ENCODE peak calls at places on chromosomes 11 and 22, in eight cellular contexts. One of them, this sample, is unnamed.

GRCh38 chr11:6570691-6571427 is 32.6 kb downstream of the RRP8 start:
- DNase-seq in suprapubic skin: no peak
- DNase-seq in heart right ventricle: no peak
- DNase-seq in thoracic aorta: no peak
- DNase-seq in endothelial cell: no peak
- DNase-seq in ovary: no peak
- DNase-seq in fibroblast of the aortic adventitia: no peak
- DNase-seq in uterus: no peak
- DNase-seq in this sample: no peak

GRCh38 chr22:22877523-22878210 is 9.9 kb upstream of the IGLL5 start:
- DNase-seq in suprapubic skin: no peak
- DNase-seq in heart right ventricle: peak
- DNase-seq in thoracic aorta: no peak
- DNase-seq in endothelial cell: peak
- DNase-seq in ovary: no peak
- DNase-seq in fibroblast of the aortic adventitia: peak
- DNase-seq in uterus: no peak
- DNase-seq in this sample: peak

GRCh38 chr11:107549253-107549953 is 16.1 kb downstream of the ALKBH8 start:
- DNase-seq in suprapubic skin: no peak
- DNase-seq in heart right ventricle: peak
- DNase-seq in thoracic aorta: no peak
- DNase-seq in endothelial cell: no peak
- DNase-seq in ovary: no peak
- DNase-seq in fibroblast of the aortic adventitia: peak
- DNase-seq in uterus: no peak
- DNase-seq in this sample: no peak

GRCh38 chr22:30940655-30941362 is 27.8 kb downstream of the MORC2 start:
- DNase-seq in suprapubic skin: no peak
- DNase-seq in heart right ventricle: no peak
- DNase-seq in thoracic aorta: no peak
- DNase-seq in endothelial cell: no peak
- DNase-seq in ovary: no peak
- DNase-seq in fibroblast of the aortic adventitia: no peak
- DNase-seq in uterus: no peak
- DNase-seq in this sample: no peak

GRCh38 chr11:76587810-76588454 is 82.6 kb downstream of the LRRC32 start:
- DNase-seq in suprapubic skin: no peak
- DNase-seq in heart right ventricle: no peak
- DNase-seq in thoracic aorta: no peak
- DNase-seq in endothelial cell: no peak
- DNase-seq in ovary: no peak
- DNase-seq in fibroblast of the aortic adventitia: no peak
- DNase-seq in uterus: no peak
- DNase-seq in this sample: no peak

GRCh38 chr11:11400121-11400520 is 47.1 kb upstream of the CSNK2A3 start:
- DNase-seq in suprapubic skin: no peak
- DNase-seq in heart right ventricle: no peak
- DNase-seq in thoracic aorta: no peak
- DNase-seq in endothelial cell: no peak
- DNase-seq in ovary: no peak
- DNase-seq in fibroblast of the aortic adventitia: no peak
- DNase-seq in uterus: no peak
- DNase-seq in this sample: no peak

GRCh38 chr11:109304159-109304558 is 117.8 kb upstream of the C11orf87 start:
- DNase-seq in suprapubic skin: no peak
- DNase-seq in heart right ventricle: no peak
- DNase-seq in thoracic aorta: no peak
- DNase-seq in endothelial cell: no peak
- DNase-seq in ovary: no peak
- DNase-seq in fibroblast of the aortic adventitia: peak
- DNase-seq in uterus: no peak
- DNase-seq in this sample: no peak

GRCh38 chr11:11841121-11841604 is 609 bp upstream of the USP47 start:
- DNase-seq in suprapubic skin: peak
- DNase-seq in heart right ventricle: peak
- DNase-seq in thoracic aorta: no peak
- DNase-seq in endothelial cell: no peak
- DNase-seq in ovary: peak
- DNase-seq in fibroblast of the aortic adventitia: peak
- DNase-seq in uterus: peak
- DNase-seq in this sample: peak

GRCh38 chr22:19577422-19577966 is 53.3 kb upstream of the CLDN5 start:
- DNase-seq in suprapubic skin: no peak
- DNase-seq in heart right ventricle: no peak
- DNase-seq in thoracic aorta: no peak
- DNase-seq in endothelial cell: no peak
- DNase-seq in ovary: no peak
- DNase-seq in fibroblast of the aortic adventitia: no peak
- DNase-seq in uterus: no peak
- DNase-seq in this sample: no peak

GRCh38 chr11:64268687-64269379 is 15.6 kb downstream of the BAD start:
- DNase-seq in suprapubic skin: no peak
- DNase-seq in heart right ventricle: peak
- DNase-seq in thoracic aorta: no peak
- DNase-seq in endothelial cell: no peak
- DNase-seq in ovary: peak
- DNase-seq in fibroblast of the aortic adventitia: peak
- DNase-seq in uterus: peak
- DNase-seq in this sample: no peak

GRCh38 chr11:61104963-61105362 is 2.7 kb downstream of the CD5 start:
- DNase-seq in suprapubic skin: no peak
- DNase-seq in heart right ventricle: no peak
- DNase-seq in thoracic aorta: no peak
- DNase-seq in endothelial cell: no peak
- DNase-seq in ovary: no peak
- DNase-seq in fibroblast of the aortic adventitia: no peak
- DNase-seq in uterus: no peak
- DNase-seq in this sample: no peak
- TF ChIP-seq CTCF in suprapubic skin: no peak
- TF ChIP-seq CTCF in heart right ventricle: no peak
- TF ChIP-seq CTCF in thoracic aorta: no peak
- TF ChIP-seq CTCF in endothelial cell: no peak
- TF ChIP-seq CTCF in ovary: no peak
- TF ChIP-seq CTCF in fibroblast of the aortic adventitia: no peak
- TF ChIP-seq CTCF in uterus: no peak
- TF ChIP-seq CTCF in this sample: no peak

DNA sequence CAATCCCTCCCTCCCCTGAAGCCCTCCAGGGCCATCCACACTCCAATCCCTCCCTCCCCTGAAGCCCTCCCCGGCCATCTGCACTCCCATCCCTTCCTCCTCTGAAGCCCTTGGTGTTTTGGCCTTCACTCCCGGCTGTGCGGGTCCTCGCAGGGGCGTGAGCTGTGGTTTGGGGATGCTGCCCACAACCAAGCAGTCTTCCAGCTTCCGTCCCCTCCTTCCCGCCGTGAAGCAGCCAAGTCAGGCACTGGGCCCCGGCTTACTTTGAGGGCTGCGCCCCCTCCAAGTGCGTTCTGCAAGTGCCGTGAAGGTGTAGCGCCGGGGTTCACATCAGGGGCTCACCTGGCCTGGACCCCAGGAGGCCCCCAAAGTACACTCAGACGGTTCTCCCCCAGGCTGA is 335.9 kb downstream of the BRD1 start:
- DNase-seq in suprapubic skin: no peak
- DNase-seq in heart right ventricle: no peak
- DNase-seq in thoracic aorta: no peak
- DNase-seq in endothelial cell: no peak
- DNase-seq in ovary: no peak
- DNase-seq in fibroblast of the aortic adventitia: no peak
- DNase-seq in uterus: no peak
- DNase-seq in this sample: no peak
- TF ChIP-seq CTCF in suprapubic skin: no peak
- TF ChIP-seq CTCF in heart right ventricle: no peak
- TF ChIP-seq CTCF in thoracic aorta: no peak
- TF ChIP-seq CTCF in endothelial cell: no peak
- TF ChIP-seq CTCF in ovary: no peak
- TF ChIP-seq CTCF in fibroblast of the aortic adventitia: no peak
- TF ChIP-seq CTCF in uterus: no peak
- TF ChIP-seq CTCF in this sample: no peak

DNA sequence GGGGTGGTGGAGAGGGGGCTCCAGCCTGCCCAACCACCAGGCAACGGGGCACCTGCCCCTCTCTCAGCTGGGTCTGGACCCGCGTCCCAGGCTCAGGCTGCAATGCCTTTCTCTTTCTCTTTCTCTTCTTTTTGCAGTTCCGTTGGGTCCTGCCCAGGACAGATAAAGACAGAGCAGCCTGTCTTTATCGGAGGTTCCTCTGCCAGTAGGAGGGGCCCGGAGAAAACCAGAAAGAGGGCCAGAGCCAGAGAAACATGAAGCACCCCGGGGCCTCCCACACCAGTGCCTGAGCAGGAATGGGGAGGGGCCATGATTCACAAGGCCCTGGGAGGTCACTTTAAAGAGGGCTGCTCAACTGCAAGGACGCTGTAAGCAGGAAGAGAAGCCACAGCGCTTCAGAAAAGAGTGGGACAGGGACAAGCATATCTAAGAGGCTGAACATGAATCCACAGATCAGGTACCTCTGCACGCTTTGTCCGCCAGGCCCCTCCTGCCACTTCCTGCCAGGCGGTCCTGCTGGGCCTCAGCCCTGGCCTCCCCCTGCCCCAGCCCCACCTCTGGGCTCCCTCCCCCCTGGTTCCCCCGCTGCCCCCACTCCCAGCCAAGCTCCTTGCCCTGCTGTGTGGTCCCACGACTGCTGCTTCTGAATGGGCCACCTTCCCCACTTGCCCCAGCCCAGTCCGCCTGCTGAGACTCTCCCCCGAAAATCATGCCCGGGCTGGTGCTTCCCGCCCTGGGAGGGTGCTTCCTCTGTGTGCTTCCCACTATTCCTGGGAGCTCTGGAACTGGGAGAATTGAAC is at the start of gene APOBEC3C:
- DNase-seq in suprapubic skin: peak
- DNase-seq in heart right ventricle: peak
- DNase-seq in thoracic aorta: peak
- DNase-seq in endothelial cell: peak
- DNase-seq in ovary: peak
- DNase-seq in fibroblast of the aortic adventitia: peak
- DNase-seq in uterus: peak
- DNase-seq in this sample: no peak
- TF ChIP-seq CTCF in suprapubic skin: no peak
- TF ChIP-seq CTCF in heart right ventricle: no peak
- TF ChIP-seq CTCF in thoracic aorta: no peak
- TF ChIP-seq CTCF in endothelial cell: no peak
- TF ChIP-seq CTCF in ovary: no peak
- TF ChIP-seq CTCF in fibroblast of the aortic adventitia: peak
- TF ChIP-seq CTCF in uterus: no peak
- TF ChIP-seq CTCF in this sample: no peak

DNA sequence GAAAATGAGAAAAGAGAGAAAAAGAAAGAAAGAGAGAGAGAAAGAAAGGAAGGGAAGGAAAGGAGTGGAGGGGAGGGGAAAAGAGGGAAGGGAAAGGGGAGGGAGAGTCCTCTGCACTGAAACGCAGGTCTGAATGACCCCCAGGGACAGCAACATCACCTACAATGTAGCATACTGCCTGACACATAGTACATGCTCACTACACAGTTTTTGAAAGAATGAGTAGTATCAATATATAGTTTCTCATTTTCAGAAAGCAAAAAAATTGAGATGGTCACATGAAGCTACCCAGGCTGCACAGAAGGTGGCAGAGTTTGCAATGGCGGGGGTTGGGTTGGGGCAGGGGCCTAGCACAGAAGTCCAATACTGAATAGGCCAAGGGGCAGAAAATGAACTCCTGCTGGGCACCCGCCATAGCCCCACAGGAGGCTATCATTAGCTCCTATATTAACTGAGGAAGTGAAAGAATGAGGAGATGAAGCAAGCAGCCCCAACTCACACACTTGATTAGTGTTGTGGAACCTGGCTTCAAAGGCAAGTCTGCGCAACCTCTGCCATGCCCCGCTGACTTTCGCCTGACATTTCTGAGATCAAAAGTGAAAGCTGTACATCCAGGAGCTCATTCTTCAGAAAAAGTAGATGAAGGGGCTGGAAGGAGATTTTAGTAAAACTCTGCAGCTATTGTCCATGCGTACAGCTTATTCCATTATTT is 241.2 kb upstream of the SYN3 start:
- DNase-seq in suprapubic skin: no peak
- DNase-seq in heart right ventricle: no peak
- DNase-seq in thoracic aorta: no peak
- DNase-seq in endothelial cell: no peak
- DNase-seq in ovary: no peak
- DNase-seq in fibroblast of the aortic adventitia: no peak
- DNase-seq in uterus: no peak
- DNase-seq in this sample: no peak
- TF ChIP-seq CTCF in suprapubic skin: no peak
- TF ChIP-seq CTCF in heart right ventricle: no peak
- TF ChIP-seq CTCF in thoracic aorta: no peak
- TF ChIP-seq CTCF in endothelial cell: no peak
- TF ChIP-seq CTCF in ovary: no peak
- TF ChIP-seq CTCF in fibroblast of the aortic adventitia: no peak
- TF ChIP-seq CTCF in uterus: no peak
- TF ChIP-seq CTCF in this sample: no peak

DNA sequence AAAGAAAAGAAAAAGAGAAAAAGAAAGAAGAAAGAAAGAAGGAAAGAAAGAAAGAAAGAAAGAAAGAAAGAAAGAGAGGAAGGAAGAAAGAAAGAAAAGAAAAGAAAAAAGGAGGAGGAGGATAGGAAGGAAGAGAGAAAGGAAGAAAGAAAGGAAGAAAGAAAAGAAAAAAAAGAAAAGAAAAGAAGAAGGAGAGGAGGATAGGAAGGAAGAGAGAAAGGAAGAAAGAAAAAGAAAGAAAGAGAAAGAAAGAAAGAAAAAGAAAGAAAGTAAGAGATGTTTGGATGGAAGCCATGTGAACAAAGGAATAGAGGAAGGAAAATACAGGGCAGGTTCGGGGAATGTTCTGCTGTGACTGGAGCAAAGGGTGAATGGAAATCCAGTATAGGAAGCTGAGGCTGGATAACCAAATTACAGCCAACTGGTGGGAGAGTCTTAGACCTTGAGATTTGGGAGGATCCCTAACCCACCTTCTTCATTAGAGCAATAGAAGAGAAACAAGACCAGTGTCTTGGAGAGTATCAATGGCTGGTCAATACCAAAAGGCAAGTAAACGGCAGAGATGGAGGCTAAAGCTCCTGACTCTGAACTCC is 94.9 kb downstream of the RASSF10 start:
- DNase-seq in suprapubic skin: no peak
- DNase-seq in heart right ventricle: no peak
- DNase-seq in thoracic aorta: no peak
- DNase-seq in endothelial cell: no peak
- DNase-seq in ovary: no peak
- DNase-seq in fibroblast of the aortic adventitia: no peak
- DNase-seq in uterus: no peak
- DNase-seq in this sample: no peak
- TF ChIP-seq CTCF in suprapubic skin: no peak
- TF ChIP-seq CTCF in heart right ventricle: no peak
- TF ChIP-seq CTCF in thoracic aorta: no peak
- TF ChIP-seq CTCF in endothelial cell: no peak
- TF ChIP-seq CTCF in ovary: no peak
- TF ChIP-seq CTCF in fibroblast of the aortic adventitia: no peak
- TF ChIP-seq CTCF in uterus: no peak
- TF ChIP-seq CTCF in this sample: no peak

GRCh38 chr11:74121804-74122203 is 49.0 kb downstream of the C2CD3 start:
- DNase-seq in suprapubic skin: no peak
- DNase-seq in heart right ventricle: no peak
- DNase-seq in thoracic aorta: no peak
- DNase-seq in endothelial cell: no peak
- DNase-seq in ovary: no peak
- DNase-seq in fibroblast of the aortic adventitia: no peak
- DNase-seq in uterus: no peak
- DNase-seq in this sample: no peak

GRCh38 chr11:74123008-74123448 is 47.8 kb downstream of the C2CD3 start:
- DNase-seq in suprapubic skin: no peak
- DNase-seq in heart right ventricle: no peak
- DNase-seq in thoracic aorta: no peak
- DNase-seq in endothelial cell: no peak
- DNase-seq in ovary: no peak
- DNase-seq in fibroblast of the aortic adventitia: peak
- DNase-seq in uterus: no peak
- DNase-seq in this sample: no peak
- TF ChIP-seq CTCF in suprapubic skin: no peak
- TF ChIP-seq CTCF in heart right ventricle: no peak
- TF ChIP-seq CTCF in thoracic aorta: no peak
- TF ChIP-seq CTCF in endothelial cell: no peak
- TF ChIP-seq CTCF in ovary: no peak
- TF ChIP-seq CTCF in fibroblast of the aortic adventitia: peak
- TF ChIP-seq CTCF in uterus: no peak
- TF ChIP-seq CTCF in this sample: no peak